ENCODE peak calls at places on chromosomes 1 and 21, in four cellular contexts. Y, J, P and S are unnamed samples.

GRCh38 chr1:220841293-220841692 is 38.0 kb upstream of the HLX start:
- DNase-seq in Y (no peak), J (no peak), P (no peak), S (no peak)

GRCh38 chr1:209248649-209249279 is 334.8 kb upstream of the CAMK1G start:
- DNase-seq in Y (no peak), J (peak; percentile 53), P (peak; percentile 34), S (peak; percentile 30)

GRCh38 chr1:220887868-220888664 is 8.8 kb downstream of the HLX start:
- DNase-seq in Y (no peak), J (peak; percentile 58), P (no peak), S (no peak)

GRCh38 chr1:116503535-116504307 is 67.1 kb downstream of the CD58 start:
- DNase-seq in Y (no peak), J (no peak), P (no peak), S (no peak)

GRCh38 chr1:216183427-216183826 is 239.8 kb downstream of the USH2A start:
- DNase-seq in Y (no peak), J (no peak), P (no peak), S (no peak)

GRCh38 chr1:165153182-165153581 is 203.3 kb downstream of the LMX1A start:
- DNase-seq in Y (no peak), J (no peak), P (no peak), S (no peak)

GRCh38 chr1:94746635-94747525 is 73.3 kb upstream of the SLC44A3 start:
- DNase-seq in Y (no peak), J (no peak), P (no peak), S (no peak)

GRCh38 chr1:183244466-183244865 is 58.4 kb downstream of the LAMC2 start:
- DNase-seq in Y (no peak), J (no peak), P (no peak), S (no peak)

GRCh38 chr1:182784556-182785171 is 4.9 kb upstream of the NPL start:
- DNase-seq in Y (no peak), J (peak; percentile 40), P (peak; percentile 20), S (no peak)

GRCh38 chr1:244237445-244237844 is 186.4 kb downstream of the ZBTB18 start:
- DNase-seq in Y (no peak), J (no peak), P (no peak), S (no peak)

GRCh38 chr1:7584643-7585042 is 186.5 kb upstream of the VAMP3 start:
- DNase-seq in Y (no peak), J (peak; percentile 84), P (no peak), S (no peak)

GRCh38 chr21:36260030-36260787 is 59.8 kb upstream of the MORC3 start:
- DNase-seq in Y (no peak), J (peak; percentile 70), P (peak; percentile 55), S (peak; percentile 53)

DNA sequence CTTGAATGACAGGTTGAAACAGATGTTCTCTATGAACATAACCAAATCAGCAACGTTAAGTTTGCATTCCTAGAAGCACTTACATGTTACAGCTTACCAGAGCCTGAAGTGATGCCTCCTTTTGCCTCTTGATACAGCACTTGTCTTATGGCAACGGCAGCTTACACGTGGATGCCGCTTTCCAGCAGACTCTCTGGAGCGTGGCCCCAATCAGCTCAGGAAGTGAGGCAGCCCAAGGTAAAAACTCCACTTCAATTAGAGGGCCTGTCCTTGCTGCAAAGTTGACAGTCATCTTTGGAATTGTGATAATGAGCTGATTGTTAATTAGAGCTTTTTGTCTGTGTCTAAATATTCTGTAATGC is 345.1 kb downstream of the RYR2 start:
- DNase-seq in Y (no peak), J (no peak), P (no peak), S (no peak)
- H3K27ac ChIP-seq in Y (no peak overlapping the region), J (no peak overlapping the region), P (no peak overlapping the region), S (no peak overlapping the region)

GRCh38 chr1:25462732-25463131 is 32.0 kb downstream of the MACO1 start:
- DNase-seq in Y (no peak), J (no peak), P (no peak), S (no peak)
- TF ChIP-seq TCF12 in Y (no peak), J (no peak), P (no peak), S (no peak)

GRCh38 chr1:42933610-42934009 is 25.1 kb downstream of the SLC2A1 start:
- DNase-seq in Y (no peak), J (no peak), P (no peak), S (no peak)
- H3K27ac ChIP-seq in Y (no peak overlapping the region), J (no peak overlapping the region), P (no peak overlapping the region), S (peak overlapping the region; percentile 95)

GRCh38 chr1:206575894-206576737 is 36.1 kb downstream of the EIF2D start:
- DNase-seq in Y (no peak), J (no peak), P (no peak), S (no peak)

GRCh38 chr1:206578959-206579358 is 33.3 kb downstream of the EIF2D start:
- DNase-seq in Y (no peak), J (peak; percentile 53), P (no peak), S (no peak)

GRCh38 chr1:206580438-206581113 is 31.7 kb downstream of the EIF2D start:
- DNase-seq in Y (no peak), J (no peak), P (no peak), S (no peak)

GRCh38 chr1:206579747-206580437 is 32.4 kb downstream of the EIF2D start:
- DNase-seq in Y (no peak), J (no peak), P (no peak), S (peak; percentile 89)

GRCh38 chr1:206578115-206578935 is 33.9 kb downstream of the EIF2D start:
- DNase-seq in Y (no peak), J (no peak), P (no peak), S (no peak)
- TF ChIP-seq TCF12 in Y (no peak), J (peak; percentile 44), P (no peak), S (no peak)

DNA sequence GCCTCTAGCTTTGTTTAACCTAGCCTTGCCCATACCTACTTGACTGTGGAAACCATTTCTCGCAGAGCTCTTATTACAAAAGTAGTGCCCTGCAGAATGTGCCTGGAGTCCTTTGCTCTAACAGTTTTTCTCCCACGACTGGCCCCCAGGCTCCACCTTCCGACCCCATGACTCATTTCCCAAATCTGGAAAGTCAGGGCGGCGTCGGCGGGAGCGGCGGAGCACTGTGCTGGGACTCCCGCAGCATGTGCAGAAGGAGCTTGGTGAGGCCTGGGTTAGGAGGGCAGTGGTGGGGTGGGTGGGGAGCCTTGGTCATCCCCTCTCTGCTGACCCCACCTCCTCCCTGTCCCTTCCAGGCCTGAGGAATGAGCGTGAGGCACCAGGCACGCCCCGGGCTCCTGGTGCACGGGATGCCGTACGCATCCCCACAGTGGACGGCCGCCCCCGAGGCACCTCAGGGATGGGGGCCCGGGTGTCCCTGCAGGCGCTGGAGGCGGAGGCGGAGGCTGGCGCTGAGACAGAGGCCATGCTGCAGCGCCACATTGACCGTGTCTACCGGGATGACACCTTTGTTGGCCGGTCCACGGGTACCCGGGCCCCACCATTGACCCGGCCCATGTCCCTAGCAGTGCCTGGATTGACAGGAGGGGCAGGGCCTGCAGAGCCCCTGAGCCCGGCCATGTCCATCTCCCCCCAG is 47.5 kb downstream of the YARS1 start:
- DNase-seq in Y (no peak), J (no peak), P (no peak), S (no peak)
- H3K27ac ChIP-seq in Y (no peak overlapping the region), J (no peak overlapping the region), P (no peak overlapping the region), S (no peak overlapping the region)

GRCh38 chr1:96362623-96363022 is 359.0 kb upstream of the PTBP2 start:
- DNase-seq in Y (no peak), J (no peak), P (peak; percentile 31), S (no peak)
- TF ChIP-seq TCF12 in Y (no peak), J (peak; percentile 98), P (no peak), S (no peak)

DNA sequence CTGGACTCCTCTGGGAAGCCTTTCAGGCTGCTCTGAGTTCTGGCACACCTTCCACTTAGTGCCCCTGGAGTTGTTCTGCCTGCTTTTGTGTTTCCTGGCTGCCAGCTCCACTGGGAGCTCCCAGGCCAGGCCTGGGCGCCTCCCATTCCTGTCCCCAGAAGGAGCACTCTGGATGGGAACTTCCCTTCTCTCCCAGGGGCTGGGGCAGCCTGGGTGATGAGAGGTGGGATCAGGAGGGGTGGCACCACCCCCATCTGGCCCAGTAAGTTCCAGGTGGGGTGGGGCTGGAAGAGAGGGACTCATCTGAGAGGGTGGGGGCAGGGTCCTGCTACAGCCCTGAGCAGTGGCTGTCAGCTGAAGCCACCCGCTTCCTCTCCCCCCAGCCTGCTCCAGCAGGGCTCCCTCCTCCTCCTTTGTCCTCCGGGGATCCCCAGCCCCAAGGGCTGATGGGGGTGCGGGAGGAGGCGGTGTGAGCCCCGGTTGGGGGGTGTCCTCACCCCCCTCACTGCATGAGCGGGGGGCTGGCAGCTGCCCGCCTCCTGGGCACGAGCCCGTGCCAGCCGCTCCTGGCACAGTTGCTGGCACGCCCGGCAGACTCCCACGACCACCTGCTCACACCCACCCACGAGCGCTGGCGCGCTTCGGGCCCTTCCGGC is 4.7 kb downstream of the FOXO6 start:
- DNase-seq in Y (no peak), J (no peak), P (no peak), S (peak; percentile 19)
- H3K27ac ChIP-seq in Y (no peak overlapping the region), J (peak overlapping the region; percentile 65), P (no peak overlapping the region), S (no peak overlapping the region)

DNA sequence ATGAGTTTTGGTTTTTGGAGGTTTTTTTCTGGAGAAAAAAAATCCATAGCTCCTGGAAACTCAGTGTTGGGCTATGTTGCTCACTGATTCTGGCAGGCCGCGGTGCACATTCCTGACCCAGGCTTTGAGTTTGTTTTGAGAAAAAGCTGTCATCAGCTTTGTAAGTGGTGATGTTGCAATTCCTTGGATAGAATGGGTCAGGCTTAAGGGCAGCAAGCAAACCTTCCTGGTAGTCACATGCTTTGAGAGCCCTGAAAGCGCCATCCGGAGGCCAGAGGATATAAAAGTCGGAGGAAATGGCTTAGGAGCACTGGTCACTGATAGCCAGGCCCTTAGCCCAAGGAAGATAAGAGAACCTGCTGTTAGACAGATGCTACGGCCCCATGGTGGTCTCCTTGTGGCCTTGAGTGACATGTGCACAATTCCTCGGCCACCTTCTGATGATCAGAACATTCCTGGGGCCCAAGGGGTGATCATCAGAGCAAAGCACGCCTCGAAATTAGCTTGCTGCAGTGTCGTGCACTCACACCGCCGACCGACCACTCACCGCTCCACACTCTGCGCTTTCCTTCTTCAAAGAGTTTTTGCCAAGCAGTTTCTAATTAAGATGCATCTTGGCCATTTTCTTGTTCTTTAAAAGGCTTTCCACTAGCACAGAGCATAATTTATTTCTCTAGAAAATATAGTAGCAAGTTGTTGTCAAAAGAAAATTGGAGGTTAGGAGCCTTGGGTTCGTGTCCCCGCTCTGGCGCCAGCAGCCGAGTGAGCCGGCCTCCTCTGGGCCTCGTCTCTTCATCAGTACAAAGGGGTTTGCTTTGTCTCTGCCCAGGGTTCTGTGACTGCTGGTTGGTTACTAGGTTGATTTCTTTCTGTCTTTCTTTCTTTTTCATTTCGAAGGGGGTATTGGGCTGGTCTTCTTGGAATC is 78.7 kb downstream of the MAN1C1 start:
- DNase-seq in Y (no peak), J (no peak), P (peak; percentile 66), S (no peak)
- TF ChIP-seq TCF12 in Y (no peak), J (no peak), P (no peak), S (no peak)